ENCODE peak calls at places on chromosomes 6 and 20, in seven cellular contexts. One of them, this sample, is unnamed.

GRCh38 chr6:121319112-121319553 is 15.1 kb downstream of the TBC1D32 start:
- DNase-seq in HCT116: no peak
- DNase-seq in transverse colon: no peak
- DNase-seq in uterus: no peak
- DNase-seq in ovary: no peak
- DNase-seq in A549: peak
- DNase-seq in breast epithelium: no peak
- DNase-seq in this sample: no peak

GRCh38 chr6:141335889-141336288 is 796.8 kb upstream of the GJE1 start:
- DNase-seq in HCT116: no peak
- DNase-seq in transverse colon: no peak
- DNase-seq in uterus: no peak
- DNase-seq in ovary: no peak
- DNase-seq in A549: peak
- DNase-seq in breast epithelium: no peak
- DNase-seq in this sample: no peak

GRCh38 chr6:89400912-89401399 is 11.1 kb downstream of the RRAGD start:
- DNase-seq in HCT116: no peak
- DNase-seq in transverse colon: no peak
- DNase-seq in uterus: no peak
- DNase-seq in ovary: no peak
- DNase-seq in A549: no peak
- DNase-seq in breast epithelium: no peak
- DNase-seq in this sample: no peak

GRCh38 chr6:4582506-4582905 is 193.7 kb upstream of the CDYL start:
- DNase-seq in HCT116: no peak
- DNase-seq in transverse colon: no peak
- DNase-seq in uterus: no peak
- DNase-seq in ovary: no peak
- DNase-seq in A549: no peak
- DNase-seq in breast epithelium: no peak
- DNase-seq in this sample: peak

GRCh38 chr6:52227495-52227894 is 16.8 kb downstream of the IL17F start:
- DNase-seq in HCT116: no peak
- DNase-seq in transverse colon: no peak
- DNase-seq in uterus: no peak
- DNase-seq in ovary: no peak
- DNase-seq in A549: no peak
- DNase-seq in breast epithelium: no peak
- DNase-seq in this sample: no peak

GRCh38 chr6:119647309-119647708 is 297.7 kb upstream of the MAN1A1 start:
- DNase-seq in HCT116: no peak
- DNase-seq in transverse colon: no peak
- DNase-seq in uterus: no peak
- DNase-seq in ovary: no peak
- DNase-seq in A549: no peak
- DNase-seq in breast epithelium: no peak
- DNase-seq in this sample: no peak

GRCh38 chr20:2353231-2353630 is 27.5 kb upstream of the TGM6 start:
- DNase-seq in HCT116: no peak
- DNase-seq in transverse colon: no peak
- DNase-seq in uterus: no peak
- DNase-seq in ovary: no peak
- DNase-seq in A549: no peak
- DNase-seq in breast epithelium: no peak
- DNase-seq in this sample: no peak

GRCh38 chr20:49444553-49444990 is 37.9 kb downstream of the KCNB1 start:
- DNase-seq in HCT116: no peak
- DNase-seq in transverse colon: no peak
- DNase-seq in uterus: no peak
- DNase-seq in ovary: no peak
- DNase-seq in A549: no peak
- DNase-seq in breast epithelium: no peak
- DNase-seq in this sample: no peak

GRCh38 chr6:138805431-138805830 is 9.5 kb downstream of the ECT2L start:
- DNase-seq in HCT116: no peak
- DNase-seq in transverse colon: no peak
- DNase-seq in uterus: no peak
- DNase-seq in ovary: no peak
- DNase-seq in A549: no peak
- DNase-seq in breast epithelium: no peak
- DNase-seq in this sample: no peak

GRCh38 chr6:22906091-22906549 is 336.8 kb downstream of the HDGFL1 start:
- DNase-seq in HCT116: no peak
- DNase-seq in transverse colon: no peak
- DNase-seq in uterus: no peak
- DNase-seq in ovary: no peak
- DNase-seq in A549: peak
- DNase-seq in breast epithelium: no peak
- DNase-seq in this sample: no peak

GRCh38 chr6:89281779-89282246 is 33.3 kb downstream of the GABRR2 start:
- DNase-seq in HCT116: peak
- DNase-seq in transverse colon: peak
- DNase-seq in uterus: no peak
- DNase-seq in ovary: no peak
- DNase-seq in A549: peak
- DNase-seq in breast epithelium: no peak
- DNase-seq in this sample: peak

GRCh38 chr20:46268131-46268611 is 40.1 kb downstream of the CDH22 start:
- DNase-seq in HCT116: no peak
- DNase-seq in transverse colon: no peak
- DNase-seq in uterus: no peak
- DNase-seq in ovary: no peak
- DNase-seq in A549: no peak
- DNase-seq in breast epithelium: no peak
- DNase-seq in this sample: no peak

GRCh38 chr20:61883867-61884393 is 181.8 kb downstream of the TAF4 start:
- DNase-seq in HCT116: no peak
- DNase-seq in transverse colon: no peak
- DNase-seq in uterus: no peak
- DNase-seq in ovary: no peak
- DNase-seq in A549: no peak
- DNase-seq in breast epithelium: no peak
- DNase-seq in this sample: no peak

GRCh38 chr6:1297746-1298145 is 14.2 kb upstream of the FOXQ1 start:
- DNase-seq in HCT116: no peak
- DNase-seq in transverse colon: no peak
- DNase-seq in uterus: no peak
- DNase-seq in ovary: no peak
- DNase-seq in A549: peak
- DNase-seq in breast epithelium: no peak
- DNase-seq in this sample: no peak

GRCh38 chr6:37779111-37779800 is 40.3 kb upstream of the ZFAND3 start:
- DNase-seq in HCT116: no peak
- DNase-seq in transverse colon: no peak
- DNase-seq in uterus: no peak
- DNase-seq in ovary: no peak
- DNase-seq in A549: no peak
- DNase-seq in breast epithelium: no peak
- DNase-seq in this sample: no peak

DNA sequence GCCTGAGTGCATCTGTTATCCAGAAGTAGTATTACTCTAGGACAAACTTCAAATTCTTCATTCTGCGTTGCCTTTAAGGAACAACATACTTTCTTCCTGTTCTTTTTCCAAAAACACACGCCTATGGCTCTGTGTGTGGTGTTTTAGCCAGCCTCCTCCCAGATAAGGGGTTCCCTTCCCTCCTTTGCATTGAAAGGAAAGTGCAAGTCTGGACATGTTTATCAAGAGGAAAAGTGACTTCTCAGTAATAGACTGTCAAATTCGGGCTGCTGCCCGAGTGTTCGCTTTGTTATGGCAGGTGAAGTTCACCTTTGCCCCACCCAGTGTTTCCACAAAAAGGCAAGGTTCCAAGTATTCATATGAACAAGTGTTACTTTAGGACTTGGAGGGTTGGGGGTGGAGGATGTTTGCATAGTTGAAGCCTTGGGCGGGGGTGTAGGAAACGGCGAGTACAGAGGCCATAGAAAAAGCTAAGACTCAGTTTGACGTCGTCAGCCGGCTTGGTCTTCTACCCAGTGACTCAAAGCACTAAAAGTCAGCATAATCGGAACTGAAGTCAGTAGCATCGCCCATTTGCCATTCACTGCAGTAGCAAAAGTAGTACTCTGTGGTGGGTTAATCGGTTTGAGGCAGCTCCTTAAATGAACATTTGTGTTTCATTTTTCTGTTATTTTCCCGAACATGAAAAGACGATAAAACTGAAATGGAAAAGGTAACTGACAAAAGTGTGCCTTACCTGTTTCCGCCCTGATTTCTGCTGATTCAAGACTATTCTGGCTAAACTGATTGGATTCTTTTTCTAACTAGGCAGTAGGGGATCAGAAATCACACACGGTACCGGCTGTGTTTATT is 12.5 kb downstream of the PRDM1 start:
- DNase-seq in HCT116: peak
- DNase-seq in transverse colon: peak
- DNase-seq in uterus: no peak
- DNase-seq in ovary: no peak
- DNase-seq in A549: peak
- DNase-seq in breast epithelium: no peak
- DNase-seq in this sample: no peak
- TF ChIP-seq POLR2A in HCT116: no peak
- TF ChIP-seq POLR2A in transverse colon: peak
- TF ChIP-seq POLR2A in uterus: no peak
- TF ChIP-seq POLR2A in ovary: no peak
- TF ChIP-seq POLR2A in A549: no peak
- TF ChIP-seq POLR2A in breast epithelium: no peak
- TF ChIP-seq POLR2A in this sample: no peak

DNA sequence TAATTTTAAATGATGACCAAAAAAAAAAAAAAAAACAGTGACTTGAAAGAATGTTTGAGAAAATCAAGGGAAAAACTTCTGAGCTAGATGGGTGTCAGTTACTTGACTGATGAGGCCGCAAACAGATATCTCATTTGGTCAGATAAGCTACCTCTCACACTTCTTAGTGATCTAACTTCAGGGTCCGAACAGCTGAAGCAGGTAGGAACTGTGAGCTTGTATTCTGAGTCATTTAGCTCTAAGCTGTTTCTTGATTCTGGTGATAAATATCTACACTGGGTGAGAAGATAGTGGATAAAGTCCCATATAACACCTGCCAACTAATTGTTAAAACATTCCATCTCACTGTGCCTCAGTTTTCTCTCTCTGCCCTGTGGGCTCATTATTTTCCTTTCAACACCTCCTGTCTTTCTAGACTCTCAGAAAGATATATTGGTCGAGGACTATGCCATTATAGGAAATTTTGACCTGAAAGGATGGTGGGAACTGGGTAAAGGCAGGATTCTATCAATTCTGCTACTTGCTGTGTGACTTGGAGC is 7.7 kb downstream of the KIF3B start:
- DNase-seq in HCT116: no peak
- DNase-seq in transverse colon: no peak
- DNase-seq in uterus: no peak
- DNase-seq in ovary: no peak
- DNase-seq in A549: no peak
- DNase-seq in breast epithelium: no peak
- DNase-seq in this sample: no peak
- H3K4me3 ChIP-seq in HCT116: no peak
- H3K4me3 ChIP-seq in transverse colon: no peak
- H3K4me3 ChIP-seq in uterus: no peak
- H3K4me3 ChIP-seq in ovary: no peak
- H3K4me3 ChIP-seq in A549: no peak
- H3K4me3 ChIP-seq in breast epithelium: no peak
- H3K4me3 ChIP-seq in this sample: no peak

GRCh38 chr20:4471221-4471620 is 250.5 kb upstream of the PRND start:
- DNase-seq in HCT116: no peak
- DNase-seq in transverse colon: no peak
- DNase-seq in uterus: no peak
- DNase-seq in ovary: no peak
- DNase-seq in A549: no peak
- DNase-seq in breast epithelium: no peak
- DNase-seq in this sample: no peak

GRCh38 chr20:4469910-4470309 is 251.8 kb upstream of the PRND start:
- DNase-seq in HCT116: no peak
- DNase-seq in transverse colon: no peak
- DNase-seq in uterus: no peak
- DNase-seq in ovary: no peak
- DNase-seq in A549: no peak
- DNase-seq in breast epithelium: no peak
- DNase-seq in this sample: no peak

GRCh38 chr20:4468114-4468513 is 253.6 kb upstream of the PRND start:
- DNase-seq in HCT116: no peak
- DNase-seq in transverse colon: no peak
- DNase-seq in uterus: no peak
- DNase-seq in ovary: no peak
- DNase-seq in A549: no peak
- DNase-seq in breast epithelium: no peak
- DNase-seq in this sample: no peak

GRCh38 chr20:4472906-4473305 is 248.8 kb upstream of the PRND start:
- DNase-seq in HCT116: no peak
- DNase-seq in transverse colon: no peak
- DNase-seq in uterus: no peak
- DNase-seq in ovary: no peak
- DNase-seq in A549: no peak
- DNase-seq in breast epithelium: no peak
- DNase-seq in this sample: no peak

GRCh38 chr20:4470375-4470774 is 251.3 kb upstream of the PRND start:
- DNase-seq in HCT116: no peak
- DNase-seq in transverse colon: no peak
- DNase-seq in uterus: no peak
- DNase-seq in ovary: no peak
- DNase-seq in A549: no peak
- DNase-seq in breast epithelium: no peak
- DNase-seq in this sample: no peak
- TF ChIP-seq CTCF in HCT116: no peak
- TF ChIP-seq CTCF in transverse colon: no peak
- TF ChIP-seq CTCF in uterus: no peak
- TF ChIP-seq CTCF in ovary: no peak
- TF ChIP-seq CTCF in A549: no peak
- TF ChIP-seq CTCF in breast epithelium: no peak
- TF ChIP-seq CTCF in this sample: no peak

DNA sequence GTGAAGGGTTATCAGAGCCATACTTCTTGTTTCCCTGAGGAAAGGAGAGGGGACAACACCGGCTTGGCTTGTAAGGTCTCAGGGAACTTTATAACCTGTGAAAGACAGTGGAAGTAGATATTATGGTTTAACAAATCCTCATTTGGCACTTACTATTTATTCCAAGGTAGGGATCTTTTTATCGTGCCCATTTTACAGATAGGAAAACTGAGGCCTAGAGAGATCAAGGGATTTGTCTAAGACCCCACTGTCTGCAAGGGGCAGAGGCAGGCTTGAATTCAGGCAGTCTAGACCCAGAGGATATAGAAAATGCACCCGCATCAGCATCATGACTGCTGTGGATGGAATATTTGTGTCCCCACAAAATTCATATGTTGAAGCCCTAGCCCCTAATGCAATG is 118.4 kb upstream of the CST7 start:
- DNase-seq in HCT116: no peak
- DNase-seq in transverse colon: no peak
- DNase-seq in uterus: no peak
- DNase-seq in ovary: no peak
- DNase-seq in A549: no peak
- DNase-seq in breast epithelium: no peak
- DNase-seq in this sample: no peak
- TF ChIP-seq POLR2A in HCT116: no peak
- TF ChIP-seq POLR2A in transverse colon: no peak
- TF ChIP-seq POLR2A in uterus: no peak
- TF ChIP-seq POLR2A in ovary: no peak
- TF ChIP-seq POLR2A in A549: no peak
- TF ChIP-seq POLR2A in breast epithelium: no peak
- TF ChIP-seq POLR2A in this sample: no peak